ENCODE peak calls at places on chromosomes 13 and 19, in five cellular contexts. J is cardiac fibroblast, W is AG10803, Q is AG09309, P is heart left ventricle. B is an unnamed sample.
A peak's percentile ranks its signal among the peaks of the same experiment; 100 is the strongest.

GRCh38 chr19:12126707-12127106 is 13.4 kb downstream of the ZNF20 start:
- DNase-seq in J (peak; percentile 11), W (no peak), Q (no peak), P (no peak), B (peak; percentile 13)

GRCh38 chr19:805161-805561 is 7.9 kb downstream of the PTBP1 start:
- DNase-seq in J (no peak), W (no peak), Q (no peak), P (no peak), B (no peak)

GRCh38 chr13:30314069-30314468 is 6.7 kb upstream of the KATNAL1 start:
- DNase-seq in J (no peak), W (no peak), Q (no peak), P (no peak), B (no peak)

GRCh38 chr19:27867981-27868380 is 1345.0 kb downstream of the UQCRFS1 start:
- DNase-seq in J (no peak), W (no peak), Q (no peak), P (no peak), B (no peak)

GRCh38 chr19:43465468-43466120 is at the start of gene LYPD3:
- DNase-seq in J (peak; percentile 23), W (peak; percentile 18), Q (no peak), P (no peak), B (peak; percentile 35)

GRCh38 chr19:7645159-7645558 is 8.2 kb downstream of the STXBP2 start:
- DNase-seq in J (no peak), W (no peak), Q (no peak), P (no peak), B (no peak)

GRCh38 chr13:24097064-24097463 is 63.5 kb upstream of the SPATA13 start:
- DNase-seq in J (peak; percentile 49), W (peak; percentile 68), Q (peak; percentile 38), P (no peak), B (peak; percentile 55)

GRCh38 chr19:55189424-55189823 is 9.3 kb upstream of the SYT5 start:
- DNase-seq in J (peak; percentile 97), W (peak; percentile 89), Q (peak; percentile 89), P (peak; percentile 64), B (peak; percentile 91)

GRCh38 chr13:93767917-93768422 is 541.4 kb downstream of the GPC6 start:
- DNase-seq in J (no peak), W (no peak), Q (no peak), P (no peak), B (no peak)

GRCh38 chr13:102195566-102196462 is 206.0 kb downstream of the FGF14 start:
- DNase-seq in J (peak; percentile 13), W (no peak), Q (no peak), P (no peak), B (peak; percentile 52)

GRCh38 chr13:113936566-113936965 is 37.3 kb downstream of the C13orf46 start:
- DNase-seq in J (no peak), W (no peak), Q (no peak), P (no peak), B (no peak)

GRCh38 chr13:44374348-44374712 is 706 bp downstream of the SERP2 start:
- DNase-seq in J (no peak), W (no peak), Q (no peak), P (no peak), B (no peak)

GRCh38 chr19:43541920-43542650 is 9.1 kb downstream of the ZNF575 start:
- DNase-seq in J (no peak), W (no peak), Q (no peak), P (peak; percentile 15), B (no peak)

GRCh38 chr13:107234315-107234714 is 666.4 kb upstream of the ARGLU1 start:
- DNase-seq in J (no peak), W (no peak), Q (no peak), P (no peak), B (no peak)

GRCh38 chr13:61824168-61824567 is 408.5 kb upstream of the PCDH20 start:
- DNase-seq in J (no peak), W (no peak), Q (no peak), P (no peak), B (no peak)

GRCh38 chr13:28568286-28568685 is 73.4 kb upstream of the FLT1 start:
- DNase-seq in J (peak; percentile 58), W (peak; percentile 60), Q (no peak), P (peak; percentile 80), B (peak; percentile 31)

GRCh38 chr13:92346046-92346445 is 880.6 kb upstream of the GPC6 start:
- DNase-seq in J (peak; percentile 45), W (no peak), Q (no peak), P (no peak), B (no peak)

GRCh38 chr13:114115191-114115671 is 17.2 kb downstream of the RASA3 start:
- DNase-seq in J (peak; percentile 80), W (peak; percentile 83), Q (no peak), P (no peak), B (peak; percentile 78)

GRCh38 chr13:109163052-109163413 is 533.6 kb downstream of the MYO16 start:
- DNase-seq in J (peak; percentile 28), W (peak; percentile 20), Q (no peak), P (no peak), B (no peak)

GRCh38 chr13:72643339-72643989 is 84.0 kb downstream of the MZT1 start:
- DNase-seq in J (peak; percentile 63), W (peak; percentile 25), Q (peak; percentile 3), P (no peak), B (peak; percentile 64)

GRCh38 chr19:41248895-41249294 is 15.3 kb upstream of the HNRNPUL1 start:
- DNase-seq in J (no peak), W (no peak), Q (no peak), P (no peak), B (no peak)

GRCh38 chr13:58960909-58961308 is 1202.8 kb downstream of the DIAPH3 start:
- DNase-seq in J (peak; percentile 5), W (no peak), Q (no peak), P (no peak), B (peak; percentile 0)

GRCh38 chr19:44582581-44583265 is 30.6 kb upstream of the IGSF23 start:
- DNase-seq in J (peak; percentile 38), W (no peak), Q (no peak), P (no peak), B (peak; percentile 32)

GRCh38 chr13:29496241-29496712 is 99.2 kb downstream of the SLC7A1 start:
- DNase-seq in J (peak; percentile 26), W (no peak), Q (no peak), P (peak; percentile 82), B (no peak)

GRCh38 chr19:53927745-53928144 is 18.7 kb downstream of the CACNG7 start:
- DNase-seq in J (peak; percentile 72), W (peak; percentile 57), Q (peak; percentile 8), P (no peak), B (peak; percentile 77)

DNA sequence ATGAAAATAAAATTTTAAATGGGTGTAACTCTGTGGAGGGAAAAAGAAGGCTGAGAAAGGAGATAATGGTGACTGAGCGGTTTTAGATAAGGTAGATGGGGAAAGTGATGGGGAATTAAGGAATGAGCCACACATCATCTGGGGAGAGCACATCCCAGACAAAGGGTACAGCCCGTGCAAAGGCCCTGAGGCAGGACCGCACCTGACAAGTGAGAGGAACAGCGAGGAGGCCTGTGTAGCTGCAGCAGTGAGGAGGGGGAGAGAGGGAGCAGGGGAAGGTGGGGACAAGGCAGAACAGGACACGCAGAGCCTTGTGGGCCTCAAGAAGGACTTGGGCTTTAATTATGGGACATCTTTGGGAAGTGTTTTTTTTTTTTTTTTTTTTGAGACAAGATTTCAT is 1.8 kb upstream of the CELF5 start:
- DNase-seq in J (no peak), W (no peak), Q (no peak), P (no peak), B (no peak)
- H3K4me3 ChIP-seq in J (no peak overlapping the region), W (no peak overlapping the region), Q (no peak overlapping the region), P (no peak overlapping the region), B (no peak overlapping the region)

DNA sequence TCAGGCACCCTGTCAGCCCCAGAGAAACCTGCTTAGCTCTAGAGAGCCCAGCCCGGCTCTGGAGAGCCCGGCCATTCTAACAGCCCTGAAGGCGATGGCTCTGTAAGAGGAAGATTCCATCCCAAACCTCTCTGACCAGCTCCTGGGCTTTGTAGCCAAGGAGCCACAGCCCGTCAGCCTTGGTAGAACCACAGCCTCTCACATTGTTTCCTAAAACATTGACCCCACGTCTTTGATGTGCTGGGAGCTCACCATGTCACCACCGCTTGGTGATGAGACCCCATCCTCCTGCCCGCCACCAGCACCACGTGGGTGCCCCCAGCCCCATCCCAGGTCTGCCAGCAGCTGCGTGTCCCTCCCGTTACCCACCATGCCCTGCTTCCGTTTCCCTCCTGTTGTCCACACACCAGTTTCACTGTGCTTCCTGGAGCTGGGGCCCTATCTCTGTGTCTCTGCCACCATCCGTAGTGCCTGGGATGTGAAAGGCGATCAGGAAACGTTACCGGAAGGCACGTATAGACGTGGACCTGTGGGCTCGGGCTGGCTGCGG is 94.2 kb upstream of the MCF2L start:
- DNase-seq in J (no peak), W (no peak), Q (no peak), P (peak; percentile 22), B (no peak)
- TF ChIP-seq CTCF in J (no peak), W (no peak), Q (no peak), P (no peak), B (no peak)

GRCh38 chr13:20814224-20814910 is 40.6 kb upstream of the EEF1AKMT1 start:
- DNase-seq in J (peak; percentile 96), W (peak; percentile 93), Q (peak; percentile 75), P (peak; percentile 93), B (peak; percentile 94)
- H3K4me3 ChIP-seq in J (no peak overlapping the region), W (no peak overlapping the region), Q (no peak overlapping the region), P (peak overlapping the region; percentile 10), B (no peak overlapping the region)

GRCh38 chr19:3599776-3600183 is 6.9 kb downstream of the TBXA2R start:
- DNase-seq in J (no peak), W (no peak), Q (no peak), P (no peak), B (no peak)
- TF ChIP-seq CTCF in J (peak; percentile 25), W (peak; percentile 7), Q (no peak), P (no peak), B (peak; percentile 23)

GRCh38 chr19:36377541-36378178 is 1.3 kb downstream of the ZFP14 start:
- DNase-seq in J (no peak), W (no peak), Q (no peak), P (no peak), B (no peak)
- H3K4me3 ChIP-seq in J (peak overlapping the region; percentile 90), W (peak overlapping the region; percentile 86), Q (peak overlapping the region; percentile 80), P (peak overlapping the region; percentile 98), B (peak overlapping the region; percentile 90)